ENCODE peak calls at places on chromosome 16, in four cellular contexts. Y, A, L and U are unnamed samples.

GRCh38 chr16:49499018-49499785 is 125.6 kb downstream of the C16orf78 start:
- DNase-seq in Y (no peak), A (no peak), L (no peak), U (no peak)

GRCh38 chr16:88039591-88039990 is 88.4 kb downstream of the BANP start:
- DNase-seq in A (no peak), Y (no peak), L (no peak), U (no peak)

GRCh38 chr16:87447323-87447722 is 45.5 kb downstream of the ZCCHC14 start:
- DNase-seq in A (no peak), Y (peak; percentile 54), L (no peak), U (no peak)

GRCh38 chr16:85888405-85889331 is 10.3 kb upstream of the IRF8 start:
- DNase-seq in Y (no peak), L (peak; percentile 47), A (peak; percentile 34), U (no peak)

GRCh38 chr16:20114356-20114755 is 40.7 kb upstream of the GPR139 start:
- DNase-seq in Y (no peak), A (peak; percentile 65), L (no peak), U (no peak)

GRCh38 chr16:87395181-87395842 is 3.2 kb downstream of the MAP1LC3B start:
- DNase-seq in L (no peak), A (no peak), Y (no peak), U (no peak)

GRCh38 chr16:32116080-32116479 is 137.0 kb upstream of the TP53TG3D start:
- DNase-seq in A (no peak), Y (no peak), L (no peak), U (no peak)

GRCh38 chr16:67163164-67163902 is 1.2 kb upstream of the HSF4 start:
- DNase-seq in L (peak; percentile 40), A (no peak), Y (no peak), U (no peak)

GRCh38 chr16:24852281-24852721 is 6.5 kb downstream of the SLC5A11 start:
- DNase-seq in Y (no peak), L (no peak), A (no peak), U (no peak)

GRCh38 chr16:86945166-86945900 is 367.0 kb downstream of the FOXL1 start:
- DNase-seq in L (no peak), A (no peak), Y (no peak), U (no peak)

GRCh38 chr16:7363397-7364053 is 30.9 kb downstream of the RBFOX1 start:
- DNase-seq in A (no peak), Y (no peak), L (no peak), U (no peak)

GRCh38 chr16:69522732-69523404 is 42.9 kb upstream of the NFAT5 start:
- DNase-seq in A (no peak), L (no peak), Y (no peak), U (peak; percentile 50)